ENCODE peak calls at places on chromosomes 5 and 9, in eight cellular contexts. J, S, U, P, N, T, R and Z are unnamed samples.

GRCh38 chr9:3922846-3923245 is 377.0 kb downstream of the GLIS3 start:
- DNase-seq in P (no peak), U (no peak), J (no peak), R (no peak), T (no peak), S (no peak), N (no peak), Z (no peak)

GRCh38 chr9:93473411-93473810 is 20.0 kb upstream of the FAM120AOS start:
- DNase-seq in R (no peak), T (peak), S (no peak), N (peak), U (no peak), P (no peak), J (no peak), Z (no peak)

GRCh38 chr5:137316346-137316736 is 182.8 kb downstream of the SPOCK1 start:
- DNase-seq in R (no peak), T (no peak), P (no peak), S (no peak), N (peak), U (no peak), J (peak), Z (no peak)

GRCh38 chr5:119629339-119629738 is at the start of gene FAM170A:
- DNase-seq in S (no peak), U (no peak), P (no peak), J (no peak), R (no peak), T (no peak), N (no peak), Z (no peak)

GRCh38 chr5:110768138-110768845 is 29.5 kb downstream of the SLC25A46 start:
- DNase-seq in U (no peak), J (no peak), T (peak), S (no peak), R (no peak), N (peak), P (no peak), Z (no peak)

GRCh38 chr5:150783422-150783928 is 4.9 kb downstream of the SMIM3 start:
- DNase-seq in S (no peak), U (no peak), P (peak), N (peak), R (no peak), T (peak), J (peak), Z (no peak)

GRCh38 chr9:102950341-102950740 is 44.8 kb upstream of the CYLC2 start:
- DNase-seq in R (no peak), P (no peak), N (no peak), U (no peak), S (no peak), J (no peak), T (no peak), Z (no peak)

GRCh38 chr9:38046669-38047300 is 22.2 kb downstream of the SHB start:
- DNase-seq in S (no peak), J (no peak), U (no peak), T (no peak), R (no peak), P (peak), N (peak), Z (no peak)

GRCh38 chr9:4579011-4579410 is 83.1 kb upstream of the PLPP6 start:
- DNase-seq in N (no peak), T (no peak), R (no peak), J (no peak), S (no peak), U (no peak), P (no peak), Z (no peak)

GRCh38 chr5:104344809-104345512 is 782.4 kb upstream of the NUDT12 start:
- DNase-seq in J (peak), P (no peak), U (no peak), N (peak), S (no peak), T (peak), R (no peak), Z (peak)

GRCh38 chr5:104352954-104353353 is 790.4 kb upstream of the NUDT12 start:
- DNase-seq in S (no peak), T (no peak), J (no peak), P (no peak), N (no peak), U (no peak), R (no peak), Z (no peak)

GRCh38 chr5:104345513-104345823 is 782.9 kb upstream of the NUDT12 start:
- DNase-seq in U (no peak), P (no peak), N (no peak), J (no peak), R (no peak), S (no peak), T (no peak), Z (no peak)

GRCh38 chr5:104347119-104347708 is 784.6 kb upstream of the NUDT12 start:
- DNase-seq in J (no peak), U (no peak), T (peak), P (no peak), N (peak), R (no peak), S (no peak), Z (no peak)
- TF ChIP-seq CTCF in J (peak), U (peak), T (no peak), P (no peak), N (peak), R (peak), S (peak), Z (peak)

GRCh38 chr5:54844905-54845566 is 140.4 kb downstream of the ESM1 start:
- DNase-seq in P (peak), T (peak), U (no peak), R (no peak), S (no peak), J (no peak), N (peak), Z (no peak)

GRCh38 chr5:54851449-54851848 is 133.9 kb downstream of the ESM1 start:
- DNase-seq in U (no peak), P (no peak), T (no peak), J (no peak), S (no peak), N (no peak), R (no peak), Z (no peak)

GRCh38 chr5:54841481-54841880 is 143.9 kb downstream of the ESM1 start:
- DNase-seq in N (no peak), R (no peak), T (no peak), S (no peak), J (no peak), P (no peak), U (no peak), Z (no peak)

DNA sequence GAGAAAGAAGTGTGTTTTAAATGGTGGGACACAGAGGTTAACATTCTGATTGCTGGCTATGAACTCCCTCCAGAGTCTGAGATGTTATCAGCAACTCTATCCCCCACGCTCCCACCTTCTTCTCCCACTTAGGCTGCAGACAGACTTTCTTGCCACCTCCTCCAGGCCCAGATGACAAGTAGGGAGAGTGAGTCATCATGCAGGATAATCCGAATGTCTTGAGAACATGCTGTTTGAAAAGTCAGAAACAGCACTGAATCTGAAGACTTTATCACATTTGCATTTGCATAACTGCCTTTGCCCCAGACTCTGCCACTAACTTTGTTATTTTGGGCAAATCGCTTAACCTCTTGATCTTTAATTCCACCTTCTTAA is 139.8 kb downstream of the ESM1 start:
- DNase-seq in U (no peak), T (peak), N (peak), P (no peak), J (peak), R (no peak), S (no peak), Z (no peak)
- TF ChIP-seq CTCF in U (no peak), T (peak), N (no peak), P (no peak), J (no peak), R (no peak), S (no peak), Z (no peak)

GRCh38 chr5:113242481-113243348 is 192.1 kb downstream of the TSSK1B start:
- DNase-seq in T (no peak), U (no peak), P (no peak), J (no peak), S (no peak), N (peak), R (no peak), Z (no peak)

GRCh38 chr5:113237893-113238292 is 196.9 kb downstream of the TSSK1B start:
- DNase-seq in S (no peak), N (no peak), U (no peak), R (no peak), P (no peak), T (no peak), J (no peak), Z (no peak)

GRCh38 chr5:113243349-113243664 is 191.5 kb downstream of the TSSK1B start:
- DNase-seq in P (no peak), N (no peak), T (no peak), J (no peak), S (no peak), R (no peak), U (no peak), Z (no peak)

GRCh38 chr5:113240951-113241726 is 193.7 kb downstream of the TSSK1B start:
- DNase-seq in S (no peak), T (no peak), P (no peak), J (no peak), R (no peak), U (no peak), N (no peak), Z (no peak)

GRCh38 chr5:113240032-113240431 is 194.8 kb downstream of the TSSK1B start:
- DNase-seq in J (no peak), R (no peak), P (no peak), N (no peak), T (no peak), U (no peak), S (no peak), Z (no peak)
- TF ChIP-seq CTCF in J (no peak), R (no peak), P (no peak), N (no peak), T (no peak), U (no peak), S (no peak), Z (no peak)

GRCh38 chr9:132199056-132199455 is 37.2 kb downstream of the NTNG2 start:
- DNase-seq in R (no peak), J (no peak), T (no peak), U (no peak), N (no peak), P (no peak), S (no peak), Z (no peak)

GRCh38 chr9:132204883-132205282 is 43.0 kb downstream of the NTNG2 start:
- DNase-seq in P (no peak), U (no peak), J (no peak), R (no peak), T (no peak), N (no peak), S (no peak), Z (no peak)

GRCh38 chr9:132201139-132201538 is 39.3 kb downstream of the NTNG2 start:
- DNase-seq in S (peak), U (no peak), T (no peak), J (no peak), P (no peak), R (peak), N (no peak), Z (no peak)

GRCh38 chr9:132200706-132201105 is 38.8 kb downstream of the NTNG2 start:
- DNase-seq in S (no peak), N (no peak), J (no peak), U (no peak), P (no peak), T (no peak), R (no peak), Z (no peak)

DNA sequence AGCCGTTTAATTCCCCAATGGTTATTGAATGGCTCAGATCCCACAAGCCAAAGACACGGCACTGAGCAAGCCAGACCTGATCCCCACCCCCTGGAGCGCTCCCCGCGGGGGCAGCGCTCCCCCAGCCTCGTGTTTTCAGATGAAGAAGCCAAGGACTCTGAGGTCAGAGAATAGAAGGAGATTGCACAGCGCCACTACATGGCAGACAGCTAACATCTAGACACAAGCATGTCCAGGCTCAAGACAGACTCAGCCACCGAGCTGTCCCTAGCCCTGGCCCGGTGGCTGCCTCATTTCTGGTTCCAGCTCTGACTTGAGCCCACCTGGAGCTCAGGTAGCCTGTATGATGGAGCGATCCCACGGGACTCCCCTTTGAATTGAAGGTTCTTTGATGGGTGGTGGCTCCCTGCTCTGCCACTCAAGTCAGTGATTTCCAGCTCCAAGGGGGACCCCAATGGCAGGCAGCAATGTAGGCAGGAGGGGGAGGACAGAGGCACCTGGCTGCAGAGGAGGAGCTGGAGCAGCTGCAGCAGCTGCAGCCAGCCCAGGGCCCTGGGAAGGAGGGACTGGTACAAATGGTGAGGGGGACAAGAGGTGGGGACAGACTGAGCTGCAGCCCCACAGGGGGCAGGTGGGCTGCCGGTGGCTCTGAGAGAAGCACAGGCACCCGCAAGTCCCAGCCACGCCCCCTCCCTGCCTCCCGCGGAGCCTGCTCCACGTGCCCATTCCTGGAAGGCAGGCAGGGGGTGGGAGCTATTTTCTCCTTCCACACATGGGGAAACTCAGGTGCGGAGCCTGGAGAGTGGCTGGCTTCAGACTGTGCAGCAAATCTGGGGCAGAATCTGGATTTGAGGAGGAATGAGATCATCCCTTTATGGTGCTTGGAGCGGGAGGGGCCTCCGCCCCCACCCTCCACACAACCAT is 40.2 kb downstream of the NTNG2 start:
- DNase-seq in U (no peak), P (no peak), S (no peak), J (peak), R (no peak), T (no peak), N (no peak), Z (no peak)
- TF ChIP-seq CTCF in U (no peak), P (no peak), S (no peak), J (no peak), R (no peak), T (no peak), N (no peak), Z (no peak)

DNA sequence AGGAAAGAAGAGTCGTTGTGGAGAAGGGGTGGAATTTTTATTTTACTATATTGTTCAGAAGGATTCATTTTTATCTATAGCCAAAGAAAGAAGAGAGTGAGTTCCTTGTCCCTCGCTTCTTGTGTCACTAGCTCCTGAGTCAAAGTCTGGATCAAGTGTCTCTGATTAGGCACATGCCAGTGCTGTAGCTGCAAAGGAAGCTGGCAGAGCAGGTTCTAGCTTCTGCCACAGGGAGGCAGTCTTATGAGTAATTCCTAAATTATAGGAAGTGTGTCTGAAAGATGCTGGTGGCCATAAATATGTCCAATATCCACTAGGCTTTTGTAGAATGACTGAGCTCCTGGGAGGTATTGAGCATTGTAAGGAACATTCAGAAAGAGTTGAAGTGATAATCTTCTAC is 84.7 kb downstream of the DOCK2 start:
- DNase-seq in R (no peak), T (no peak), J (no peak), N (no peak), S (no peak), P (no peak), U (no peak), Z (no peak)
- TF ChIP-seq CTCF in R (no peak), T (no peak), J (peak), N (no peak), S (no peak), P (no peak), U (peak), Z (no peak)

DNA sequence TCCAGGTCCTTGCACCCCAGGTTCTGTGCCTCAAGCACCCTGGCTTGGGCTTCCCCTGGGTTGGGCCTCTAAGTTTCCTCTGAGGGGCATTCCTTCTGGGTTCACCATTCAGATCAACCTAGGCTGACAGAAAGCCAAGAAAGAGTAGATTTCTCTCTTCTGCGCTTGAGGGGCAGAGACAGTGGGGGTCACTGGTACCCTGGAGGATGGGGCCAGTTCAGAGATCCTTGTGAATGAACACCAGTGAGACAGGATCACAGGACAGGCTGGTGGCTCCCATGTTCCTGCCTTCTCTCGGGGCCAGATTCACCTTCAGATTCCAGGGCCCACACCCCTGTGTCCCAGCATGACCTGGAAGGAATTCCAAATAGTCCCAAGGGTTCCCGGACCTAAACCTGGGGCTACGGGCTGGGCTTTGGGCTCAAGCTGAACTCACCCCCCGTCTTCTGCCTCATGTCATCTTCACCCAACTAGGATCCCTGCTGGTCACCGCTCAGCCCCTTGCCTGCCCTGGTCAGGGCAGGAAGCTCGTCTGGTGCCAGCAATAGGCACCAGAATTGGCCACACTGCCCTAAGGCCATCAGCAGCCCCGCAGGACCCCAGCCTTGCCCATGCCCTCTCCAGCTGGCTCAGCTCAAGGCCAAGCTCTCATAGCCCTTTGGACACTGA is 91.8 kb upstream of the MVB12B start:
- DNase-seq in N (no peak), P (no peak), R (no peak), J (peak), U (no peak), T (no peak), S (no peak), Z (no peak)
- TF ChIP-seq CTCF in N (no peak), P (no peak), R (no peak), J (no peak), U (no peak), T (no peak), S (no peak), Z (no peak)

GRCh38 chr5:128667148-128667547 is 129.1 kb upstream of the FBN2 start:
- DNase-seq in P (no peak), S (no peak), U (no peak), J (no peak), T (no peak), R (no peak), N (no peak), Z (no peak)
- TF ChIP-seq CTCF in P (peak), S (no peak), U (no peak), J (peak), T (no peak), R (no peak), N (no peak), Z (no peak)